ENCODE peak calls at places on chromosomes 5 and 9, in ten cellular contexts. E, B, U, C, N, T, R, D, Q and K are unnamed samples.

GRCh38 chr5:161077895-161078566 is 226.0 kb upstream of the ATP10B start:
- DNase-seq in T (no peak), Q (no peak), U (no peak), N (no peak), R (no peak), E (no peak), B (no peak), C (no peak), D (no peak), K (no peak)

GRCh38 chr9:115291841-115292240 is 173.9 kb upstream of the TNC start:
- DNase-seq in Q (peak), U (no peak), R (no peak), E (no peak), B (no peak), D (no peak), N (no peak), T (no peak), C (no peak), K (no peak)

GRCh38 chr9:137411670-137412380 is 11.1 kb downstream of the EXD3 start:
- DNase-seq in E (peak), C (peak), T (no peak), U (no peak), N (peak), R (peak), D (no peak), Q (peak), B (peak), K (no peak)

GRCh38 chr9:24351258-24351657 is 194.4 kb downstream of the IZUMO3 start:
- DNase-seq in B (no peak), E (no peak), N (no peak), D (no peak), Q (no peak), U (no peak), R (no peak), T (no peak), C (no peak), K (no peak)

GRCh38 chr5:142654578-142655042 is 31.3 kb downstream of the FGF1 start:
- DNase-seq in N (no peak), B (no peak), C (no peak), R (no peak), Q (no peak), U (no peak), D (no peak), T (no peak), E (no peak), K (no peak)

GRCh38 chr5:125232779-125233230 is 486.4 kb upstream of the ZNF608 start:
- DNase-seq in T (no peak), C (no peak), B (no peak), E (peak), R (no peak), Q (no peak), N (no peak), D (no peak), U (no peak), K (no peak)

GRCh38 chr5:109479260-109479860 is 69.6 kb upstream of the PJA2 start:
- DNase-seq in R (no peak), E (peak), D (no peak), T (no peak), U (no peak), C (no peak), B (peak), N (no peak), Q (no peak), K (peak)

GRCh38 chr5:108728566-108729305 is 19.0 kb upstream of the FER start:
- DNase-seq in Q (no peak), T (no peak), R (peak), E (peak), U (no peak), B (peak), D (no peak), N (peak), C (peak), K (no peak)

GRCh38 chr9:109699019-109699418 is 81.0 kb upstream of the PALM2AKAP2 start:
- DNase-seq in B (no peak), N (no peak), T (no peak), R (no peak), U (no peak), D (no peak), E (peak), C (no peak), Q (no peak), K (no peak)

GRCh38 chr5:54838843-54839242 is 146.6 kb downstream of the ESM1 start:
- DNase-seq in E (no peak), B (no peak), U (no peak), D (no peak), C (no peak), R (no peak), T (peak), N (no peak), Q (no peak), K (no peak)

GRCh38 chr5:172187118-172188032 is 649 bp downstream of the STK10 start:
- DNase-seq in T (peak), U (peak), R (peak), C (peak), N (peak), E (peak), B (peak), Q (peak), D (peak), K (peak)

GRCh38 chr5:36878421-36879088 is 2.0 kb downstream of the NIPBL start:
- DNase-seq in C (no peak), Q (peak), D (no peak), E (peak), T (peak), R (no peak), N (no peak), U (peak), B (no peak), K (peak)

GRCh38 chr5:120430572-120430971 is 33.5 kb upstream of the PRR16 start:
- DNase-seq in D (no peak), U (no peak), E (no peak), Q (no peak), N (no peak), C (no peak), R (no peak), T (no peak), B (no peak), K (no peak)

GRCh38 chr9:79057576-79057975 is 514.2 kb upstream of the TLE4 start:
- DNase-seq in T (no peak), Q (no peak), E (no peak), D (no peak), U (no peak), C (no peak), N (no peak), R (no peak), B (no peak), K (no peak)